ENCODE peak calls at places on chromosomes 2 and 18, in eight cellular contexts. One of them, this sample, is unnamed.

GRCh38 chr2:152301131-152301530 is 33.8 kb upstream of the FMNL2 start:
- DNase-seq in choroid plexus epithelial cell: no peak
- DNase-seq in coronary artery: no peak
- DNase-seq in fibroblast of pulmonary artery: no peak
- DNase-seq in cardiac muscle cell: no peak
- DNase-seq in PC-9: no peak
- DNase-seq in uterus: no peak
- DNase-seq in thoracic aorta: no peak
- DNase-seq in this sample: no peak

GRCh38 chr2:96208144-96209010 is at the start of gene STARD7:
- DNase-seq in uterus: peak
- DNase-seq in cardiac muscle cell: peak
- DNase-seq in thoracic aorta: peak
- DNase-seq in choroid plexus epithelial cell: peak
- DNase-seq in coronary artery: peak
- DNase-seq in PC-9: peak
- DNase-seq in fibroblast of pulmonary artery: peak
- DNase-seq in this sample: peak

GRCh38 chr2:33167655-33168245 is 221.0 kb downstream of the LTBP1 start:
- DNase-seq in uterus: no peak
- DNase-seq in cardiac muscle cell: no peak
- DNase-seq in coronary artery: no peak
- DNase-seq in thoracic aorta: no peak
- DNase-seq in fibroblast of pulmonary artery: no peak
- DNase-seq in choroid plexus epithelial cell: peak
- DNase-seq in PC-9: no peak
- DNase-seq in this sample: no peak

GRCh38 chr2:171841996-171842395 is 52.0 kb downstream of the SLC25A12 start:
- DNase-seq in choroid plexus epithelial cell: no peak
- DNase-seq in coronary artery: no peak
- DNase-seq in uterus: no peak
- DNase-seq in fibroblast of pulmonary artery: no peak
- DNase-seq in thoracic aorta: no peak
- DNase-seq in cardiac muscle cell: no peak
- DNase-seq in PC-9: no peak
- DNase-seq in this sample: no peak

GRCh38 chr2:159155315-159155714 is 131.2 kb downstream of the WDSUB1 start:
- DNase-seq in uterus: no peak
- DNase-seq in fibroblast of pulmonary artery: no peak
- DNase-seq in cardiac muscle cell: no peak
- DNase-seq in coronary artery: no peak
- DNase-seq in choroid plexus epithelial cell: no peak
- DNase-seq in PC-9: peak
- DNase-seq in thoracic aorta: no peak
- DNase-seq in this sample: no peak

GRCh38 chr2:72924353-72925240 is 7.3 kb downstream of the EMX1 start:
- DNase-seq in thoracic aorta: no peak
- DNase-seq in choroid plexus epithelial cell: no peak
- DNase-seq in coronary artery: peak
- DNase-seq in cardiac muscle cell: no peak
- DNase-seq in fibroblast of pulmonary artery: no peak
- DNase-seq in uterus: peak
- DNase-seq in PC-9: no peak
- DNase-seq in this sample: no peak

GRCh38 chr18:23593720-23594119 is 7.4 kb upstream of the NPC1 start:
- DNase-seq in choroid plexus epithelial cell: peak
- DNase-seq in thoracic aorta: no peak
- DNase-seq in cardiac muscle cell: peak
- DNase-seq in coronary artery: no peak
- DNase-seq in fibroblast of pulmonary artery: peak
- DNase-seq in uterus: no peak
- DNase-seq in PC-9: peak
- DNase-seq in this sample: peak

GRCh38 chr2:213285404-213285803 is 1.1 kb downstream of the SPAG16 start:
- DNase-seq in PC-9: no peak
- DNase-seq in thoracic aorta: no peak
- DNase-seq in fibroblast of pulmonary artery: no peak
- DNase-seq in cardiac muscle cell: no peak
- DNase-seq in choroid plexus epithelial cell: no peak
- DNase-seq in coronary artery: no peak
- DNase-seq in uterus: no peak
- DNase-seq in this sample: no peak

GRCh38 chr2:70904371-70905216 is 31.1 kb upstream of the ATP6V1B1 start:
- DNase-seq in PC-9: no peak
- DNase-seq in coronary artery: peak
- DNase-seq in choroid plexus epithelial cell: no peak
- DNase-seq in cardiac muscle cell: no peak
- DNase-seq in fibroblast of pulmonary artery: no peak
- DNase-seq in thoracic aorta: no peak
- DNase-seq in uterus: no peak
- DNase-seq in this sample: no peak

GRCh38 chr2:238166391-238167343 is 7.9 kb downstream of the ERFE start:
- DNase-seq in thoracic aorta: no peak
- DNase-seq in fibroblast of pulmonary artery: no peak
- DNase-seq in uterus: peak
- DNase-seq in choroid plexus epithelial cell: no peak
- DNase-seq in coronary artery: peak
- DNase-seq in PC-9: no peak
- DNase-seq in cardiac muscle cell: no peak
- DNase-seq in this sample: no peak

GRCh38 chr2:186611526-186611925 is 21.7 kb downstream of the ITGAV start:
- DNase-seq in fibroblast of pulmonary artery: no peak
- DNase-seq in PC-9: no peak
- DNase-seq in choroid plexus epithelial cell: no peak
- DNase-seq in coronary artery: no peak
- DNase-seq in thoracic aorta: no peak
- DNase-seq in cardiac muscle cell: no peak
- DNase-seq in uterus: no peak
- DNase-seq in this sample: no peak

GRCh38 chr18:76821875-76822509 is 365 bp upstream of the ZNF236 start:
- DNase-seq in cardiac muscle cell: peak
- DNase-seq in fibroblast of pulmonary artery: peak
- DNase-seq in thoracic aorta: no peak
- DNase-seq in coronary artery: no peak
- DNase-seq in uterus: peak
- DNase-seq in choroid plexus epithelial cell: peak
- DNase-seq in PC-9: no peak
- DNase-seq in this sample: no peak

GRCh38 chr2:151887164-151887563 is 58.9 kb upstream of the ARL5A start:
- DNase-seq in thoracic aorta: no peak
- DNase-seq in choroid plexus epithelial cell: no peak
- DNase-seq in coronary artery: no peak
- DNase-seq in cardiac muscle cell: no peak
- DNase-seq in uterus: no peak
- DNase-seq in fibroblast of pulmonary artery: no peak
- DNase-seq in PC-9: no peak
- DNase-seq in this sample: no peak

GRCh38 chr2:161488879-161489278 is 72.8 kb downstream of the TBR1 start:
- DNase-seq in thoracic aorta: no peak
- DNase-seq in uterus: no peak
- DNase-seq in cardiac muscle cell: no peak
- DNase-seq in fibroblast of pulmonary artery: no peak
- DNase-seq in choroid plexus epithelial cell: no peak
- DNase-seq in coronary artery: no peak
- DNase-seq in PC-9: no peak
- DNase-seq in this sample: no peak

GRCh38 chr2:28342081-28342967 is 50.3 kb upstream of the FOSL2 start:
- DNase-seq in cardiac muscle cell: peak
- DNase-seq in coronary artery: peak
- DNase-seq in uterus: peak
- DNase-seq in choroid plexus epithelial cell: peak
- DNase-seq in PC-9: no peak
- DNase-seq in fibroblast of pulmonary artery: peak
- DNase-seq in thoracic aorta: peak
- DNase-seq in this sample: no peak

GRCh38 chr18:34787931-34788532 is 77.9 kb downstream of the DTNA start:
- DNase-seq in cardiac muscle cell: peak
- DNase-seq in fibroblast of pulmonary artery: peak
- DNase-seq in thoracic aorta: no peak
- DNase-seq in PC-9: no peak
- DNase-seq in uterus: peak
- DNase-seq in coronary artery: no peak
- DNase-seq in choroid plexus epithelial cell: peak
- DNase-seq in this sample: no peak

GRCh38 chr18:23377669-23378469 is 75.2 kb upstream of the RIOK3 start:
- DNase-seq in cardiac muscle cell: peak
- DNase-seq in coronary artery: no peak
- DNase-seq in thoracic aorta: no peak
- DNase-seq in PC-9: peak
- DNase-seq in uterus: peak
- DNase-seq in fibroblast of pulmonary artery: peak
- DNase-seq in choroid plexus epithelial cell: peak
- DNase-seq in this sample: peak

GRCh38 chr2:8661736-8662135 is 20.1 kb upstream of the ID2 start:
- DNase-seq in uterus: peak
- DNase-seq in coronary artery: peak
- DNase-seq in fibroblast of pulmonary artery: peak
- DNase-seq in thoracic aorta: no peak
- DNase-seq in choroid plexus epithelial cell: peak
- DNase-seq in PC-9: no peak
- DNase-seq in cardiac muscle cell: peak
- DNase-seq in this sample: no peak

DNA sequence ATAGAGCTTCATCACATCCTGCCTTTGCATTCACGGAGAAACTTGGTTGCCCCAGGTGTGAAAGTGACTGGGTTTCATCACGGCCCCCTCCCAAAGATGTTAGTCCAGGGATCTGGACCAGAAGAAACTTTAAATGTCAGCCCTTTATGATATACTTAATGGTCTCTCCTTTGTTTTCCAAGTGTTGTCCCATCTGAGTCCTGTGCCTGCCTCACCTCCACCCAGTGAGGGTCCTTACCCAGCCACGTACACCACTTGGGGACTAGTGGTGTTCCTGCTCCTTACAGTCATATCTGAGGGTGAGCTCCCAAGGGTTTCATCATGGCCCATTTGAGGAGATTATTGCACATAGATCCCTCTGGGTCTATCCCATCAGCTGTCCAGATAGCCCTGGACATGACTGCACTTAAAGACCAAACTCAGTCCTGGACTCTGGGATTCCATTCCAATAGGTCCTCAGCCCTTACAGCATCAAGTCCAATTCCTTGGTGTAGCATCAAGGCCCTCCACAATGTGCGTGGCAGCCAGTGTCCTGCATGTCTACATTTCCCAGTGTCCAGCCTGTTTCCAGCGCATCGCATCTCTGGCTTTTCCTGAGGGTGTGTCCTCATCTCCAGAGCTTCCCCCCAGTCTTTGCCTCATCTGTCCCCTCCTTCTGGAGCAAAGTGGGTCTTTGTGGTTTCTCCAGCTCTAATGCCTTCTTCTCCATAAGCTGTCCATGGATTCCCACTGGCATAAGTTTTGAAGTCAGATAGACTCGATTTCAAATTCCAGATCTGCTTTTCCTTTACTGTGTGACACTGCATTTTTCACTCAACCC is 351.6 kb downstream of the MYCN start:
- DNase-seq in fibroblast of pulmonary artery: no peak
- DNase-seq in thoracic aorta: no peak
- DNase-seq in coronary artery: no peak
- DNase-seq in choroid plexus epithelial cell: no peak
- DNase-seq in uterus: no peak
- DNase-seq in cardiac muscle cell: no peak
- DNase-seq in PC-9: no peak
- DNase-seq in this sample: no peak
- H3K4me3 ChIP-seq in fibroblast of pulmonary artery: no peak
- H3K4me3 ChIP-seq in thoracic aorta: no peak
- H3K4me3 ChIP-seq in coronary artery: no peak
- H3K4me3 ChIP-seq in choroid plexus epithelial cell: no peak
- H3K4me3 ChIP-seq in uterus: no peak
- H3K4me3 ChIP-seq in cardiac muscle cell: no peak
- H3K4me3 ChIP-seq in PC-9: no peak
- H3K4me3 ChIP-seq in this sample: no peak

GRCh38 chr2:10798783-10799182 is 13.8 kb downstream of the PDIA6 start:
- DNase-seq in choroid plexus epithelial cell: no peak
- DNase-seq in fibroblast of pulmonary artery: no peak
- DNase-seq in cardiac muscle cell: no peak
- DNase-seq in coronary artery: no peak
- DNase-seq in uterus: no peak
- DNase-seq in thoracic aorta: no peak
- DNase-seq in PC-9: no peak
- DNase-seq in this sample: no peak
- TF ChIP-seq CTCF in choroid plexus epithelial cell: peak
- TF ChIP-seq CTCF in fibroblast of pulmonary artery: no peak
- TF ChIP-seq CTCF in cardiac muscle cell: no peak
- TF ChIP-seq CTCF in coronary artery: no peak
- TF ChIP-seq CTCF in uterus: no peak
- TF ChIP-seq CTCF in thoracic aorta: no peak
- TF ChIP-seq CTCF in PC-9: no peak
- TF ChIP-seq CTCF in this sample: peak

DNA sequence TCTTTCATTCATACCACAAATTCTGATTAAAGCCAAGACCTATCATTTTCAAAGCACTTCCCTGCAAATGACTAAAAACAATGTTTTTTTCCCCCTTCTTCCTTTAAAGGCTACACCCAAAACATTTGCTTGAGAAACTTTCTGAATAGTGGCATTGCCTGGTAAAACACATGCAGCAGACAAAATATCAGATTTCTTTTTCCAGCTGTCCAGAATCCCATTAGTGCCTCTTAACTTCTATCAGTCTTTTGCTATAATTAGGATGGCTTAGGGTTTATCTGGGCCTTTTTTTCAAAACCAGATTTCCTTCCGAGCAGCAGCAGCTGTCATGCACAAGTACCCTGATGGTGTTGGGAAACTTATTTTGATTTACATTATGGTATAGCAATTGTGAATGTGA is 50.6 kb downstream of the ALPK2 start:
- DNase-seq in choroid plexus epithelial cell: peak
- DNase-seq in PC-9: no peak
- DNase-seq in thoracic aorta: no peak
- DNase-seq in coronary artery: no peak
- DNase-seq in cardiac muscle cell: peak
- DNase-seq in fibroblast of pulmonary artery: no peak
- DNase-seq in uterus: no peak
- DNase-seq in this sample: no peak
- H3K4me3 ChIP-seq in choroid plexus epithelial cell: peak
- H3K4me3 ChIP-seq in PC-9: no peak
- H3K4me3 ChIP-seq in thoracic aorta: no peak
- H3K4me3 ChIP-seq in coronary artery: no peak
- H3K4me3 ChIP-seq in cardiac muscle cell: peak
- H3K4me3 ChIP-seq in fibroblast of pulmonary artery: peak
- H3K4me3 ChIP-seq in uterus: no peak
- H3K4me3 ChIP-seq in this sample: peak

DNA sequence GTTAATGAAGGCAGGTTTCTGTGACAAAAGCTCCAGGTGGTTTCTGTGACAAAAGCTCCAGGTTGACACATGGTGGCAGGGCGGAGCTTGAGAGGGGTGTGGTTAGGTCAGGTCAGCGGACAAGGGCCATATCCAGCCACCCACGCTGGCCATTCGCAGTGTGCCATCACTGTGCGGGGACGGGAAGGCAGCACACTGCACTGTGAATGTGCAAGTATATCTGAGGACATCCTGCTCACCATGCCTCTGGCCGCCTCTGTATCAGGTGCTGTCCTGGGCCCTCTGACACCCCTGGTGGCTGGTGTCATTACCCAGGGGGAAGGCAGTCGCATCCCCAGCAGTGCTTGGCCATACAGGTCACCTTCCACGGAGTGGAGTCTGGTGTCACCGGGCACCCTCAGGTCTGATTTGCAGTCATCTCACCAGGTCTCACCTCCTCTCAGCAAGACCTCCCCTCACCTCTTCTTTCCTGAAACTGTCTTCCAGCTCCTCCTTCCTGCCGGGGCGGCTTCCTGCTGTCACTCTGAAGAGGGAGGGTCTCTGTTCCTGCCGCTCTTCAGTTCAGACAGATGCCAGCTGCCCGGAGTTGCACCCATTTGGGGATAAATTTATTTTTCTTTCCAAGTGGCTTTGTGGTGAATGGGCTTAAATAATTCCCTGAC is 34.9 kb downstream of the CTIF start:
- DNase-seq in thoracic aorta: no peak
- DNase-seq in fibroblast of pulmonary artery: no peak
- DNase-seq in uterus: no peak
- DNase-seq in cardiac muscle cell: no peak
- DNase-seq in choroid plexus epithelial cell: no peak
- DNase-seq in coronary artery: no peak
- DNase-seq in PC-9: no peak
- DNase-seq in this sample: no peak
- TF ChIP-seq CTCF in thoracic aorta: no peak
- TF ChIP-seq CTCF in fibroblast of pulmonary artery: no peak
- TF ChIP-seq CTCF in uterus: no peak
- TF ChIP-seq CTCF in cardiac muscle cell: no peak
- TF ChIP-seq CTCF in choroid plexus epithelial cell: peak
- TF ChIP-seq CTCF in coronary artery: no peak
- TF ChIP-seq CTCF in PC-9: no peak
- TF ChIP-seq CTCF in this sample: no peak

This sample was measured in HFF-Myc.